ENCODE peak calls at places on chromosome 1, in nine cellular contexts. I, R, F, M, Q, S, Y, U and T are unnamed samples.
A peak's percentile ranks its signal among the peaks of the same experiment; 100 is the strongest.

GRCh38 chr1:50308883-50309282 is 114.4 kb downstream of the DMRTA2 start:
- DNase-seq in I (no peak), R (no peak), Y (peak; percentile 65), M (no peak), S (no peak), Q (peak; percentile 84), U (no peak), F (no peak), T (no peak)

GRCh38 chr1:218496561-218496960 is 151.4 kb downstream of the TGFB2 start:
- DNase-seq in U (no peak), Y (peak; percentile 71), Q (peak; percentile 36), I (no peak), R (no peak), F (no peak), S (no peak), M (no peak), T (no peak)

GRCh38 chr1:64744492-64745180 is at the start of gene RAVER2:
- DNase-seq in R (no peak), U (peak; percentile 52), F (peak; percentile 46), M (peak; percentile 46), S (peak; percentile 76), Q (peak; percentile 68), I (no peak), Y (peak; percentile 91), T (peak; percentile 54)

GRCh38 chr1:53986458-53986857 is 31.5 kb downstream of the LDLRAD1 start:
- DNase-seq in U (peak; percentile 30), S (no peak), F (no peak), Q (no peak), R (no peak), M (no peak), Y (no peak), I (no peak), T (no peak)

GRCh38 chr1:2451744-2452582 is 24.1 kb upstream of the PLCH2 start:
- DNase-seq in S (no peak), F (no peak), R (no peak), Q (no peak), I (no peak), Y (peak; percentile 46), M (no peak), U (no peak), T (no peak)

GRCh38 chr1:202131956-202132821 is 9.5 kb downstream of the GPR37L1 start:
- DNase-seq in I (no peak), M (no peak), Y (no peak), Q (no peak), F (no peak), S (no peak), U (no peak), R (no peak), T (no peak)

GRCh38 chr1:66563094-66563800 is 29.3 kb downstream of the SGIP1 start:
- DNase-seq in F (no peak), Y (peak; percentile 57), U (no peak), R (no peak), Q (peak; percentile 47), S (no peak), M (no peak), I (no peak), T (no peak)

GRCh38 chr1:167076136-167076710 is 14.0 kb downstream of the GPA33 start:
- DNase-seq in M (no peak), I (no peak), U (no peak), S (no peak), Y (no peak), F (no peak), Q (no peak), R (no peak), T (peak; percentile 7)

GRCh38 chr1:234863596-234863995 is 253.6 kb upstream of the IRF2BP2 start:
- DNase-seq in U (no peak), I (no peak), S (peak; percentile 45), Q (no peak), Y (no peak), R (no peak), M (no peak), F (no peak), T (no peak)